ENCODE peak calls at places on chromosome 14, in five cellular contexts. H, Z, D, K and V are unnamed samples.

GRCh38 chr14:69313176-69313575 is 53.2 kb downstream of the GALNT16 start:
- DNase-seq in Z (no peak), D (no peak), H (no peak), K (no peak), V (no peak)

GRCh38 chr14:104872469-104873341 is 7.6 kb downstream of the CEP170B start:
- DNase-seq in Z (peak; percentile 93), K (peak; percentile 60), H (no peak), D (no peak), V (peak; percentile 8)

GRCh38 chr14:77092676-77093075 is 5.4 kb upstream of the CIPC start:
- DNase-seq in Z (no peak), K (no peak), H (no peak), D (no peak), V (no peak)

GRCh38 chr14:62604524-62604923 is 440.7 kb downstream of the KCNH5 start:
- DNase-seq in H (no peak), K (no peak), Z (peak; percentile 18), D (no peak), V (no peak)

GRCh38 chr14:55094630-55095157 is 34.4 kb upstream of the LGALS3 start:
- DNase-seq in H (no peak), Z (peak; percentile 67), K (no peak), D (no peak), V (no peak)

GRCh38 chr14:100004392-100004791 is 60.8 kb upstream of the EVL start:
- DNase-seq in K (no peak), H (no peak), D (peak; percentile 9), Z (no peak), V (no peak)

GRCh38 chr14:71012888-71013287 is 105.6 kb downstream of the PCNX1 start:
- DNase-seq in K (no peak), H (no peak), D (no peak), Z (no peak), V (no peak)

GRCh38 chr14:21617614-21618013 is 17.1 kb downstream of the OR10G2 start:
- DNase-seq in Z (no peak), K (no peak), D (no peak), H (no peak), V (no peak)

GRCh38 chr14:55254581-55254980 is 16.6 kb upstream of the FBXO34 start:
- DNase-seq in D (no peak), K (no peak), Z (no peak), H (no peak), V (no peak)

GRCh38 chr14:77903233-77903632 is 103.3 kb downstream of the ADCK1 start:
- DNase-seq in D (no peak), H (peak; percentile 12), Z (peak; percentile 46), K (no peak), V (no peak)

GRCh38 chr14:50040401-50040775 is 76.0 kb downstream of the VCPKMT start:
- DNase-seq in K (peak; percentile 44), Z (peak; percentile 72), H (no peak), D (peak; percentile 26), V (no peak)

GRCh38 chr14:36655963-36656768 is 5.5 kb upstream of the PAX9 start:
- DNase-seq in D (peak; percentile 56), Z (peak; percentile 23), K (peak; percentile 42), H (no peak), V (no peak)

GRCh38 chr14:102086346-102086971 is 385 bp downstream of the HSP90AA1 start:
- DNase-seq in K (peak; percentile 18), Z (peak; percentile 78), D (peak; percentile 40), H (no peak), V (peak; percentile 62)

GRCh38 chr14:53652068-53652467 is 304.6 kb downstream of the BMP4 start:
- DNase-seq in K (no peak), H (no peak), D (no peak), Z (no peak), V (no peak)

GRCh38 chr14:99391671-99392070 is 89.0 kb downstream of the SETD3 start:
- DNase-seq in D (no peak), K (no peak), H (peak; percentile 33), Z (peak; percentile 70), V (no peak)

GRCh38 chr14:51865953-51866747 is 5.7 kb downstream of the GNG2 start:
- DNase-seq in K (no peak), D (no peak), Z (no peak), H (no peak), V (no peak)

GRCh38 chr14:26597136-26598080 is at the start of gene NOVA1:
- DNase-seq in D (no peak), K (no peak), Z (peak; percentile 48), H (no peak), V (peak; percentile 19)

GRCh38 chr14:21868442-21869046 is 194.9 kb upstream of the OR4E1 start:
- DNase-seq in Z (no peak), K (peak; percentile 51), H (no peak), D (peak; percentile 81), V (no peak)

GRCh38 chr14:95679995-95680735 is 6.1 kb upstream of the TCL1B start:
- DNase-seq in H (no peak), Z (no peak), D (peak; percentile 21), K (no peak), V (no peak)

GRCh38 chr14:58866386-58866785 is 228.6 kb downstream of the DACT1 start:
- DNase-seq in Z (no peak), K (peak; percentile 13), D (no peak), H (no peak), V (no peak)

GRCh38 chr14:21070083-21070609 is at the start of gene ARHGEF40:
- DNase-seq in Z (peak; percentile 81), H (no peak), K (no peak), D (peak; percentile 15), V (peak; percentile 81)

GRCh38 chr14:61282746-61283145 is 1.6 kb upstream of the TMEM30B start:
- DNase-seq in H (no peak), K (no peak), Z (no peak), D (no peak), V (no peak)

GRCh38 chr14:64801800-64802199 is 77.9 kb downstream of the SPTB start:
- DNase-seq in Z (peak; percentile 14), D (peak; percentile 44), K (no peak), H (no peak), V (no peak)

GRCh38 chr14:105460116-105460515 is 14.5 kb upstream of the CRIP2 start:
- DNase-seq in H (no peak), Z (no peak), D (no peak), K (no peak), V (no peak)

GRCh38 chr14:106622200-106622745 is 1095.9 kb downstream of the TMEM121 start:
- DNase-seq in Z (no peak), D (no peak), K (no peak), H (no peak), V (no peak)

GRCh38 chr14:66635435-66635834 is 127.5 kb downstream of the GPHN start:
- DNase-seq in H (no peak), K (no peak), Z (no peak), D (no peak), V (no peak)

GRCh38 chr14:69554500-69554899 is 20.2 kb downstream of the CCDC177 start:
- DNase-seq in K (no peak), Z (peak; percentile 37), D (no peak), H (no peak), V (no peak)

GRCh38 chr14:99803106-99803437 is 9.9 kb downstream of the EML1 start:
- DNase-seq in H (no peak), K (no peak), D (no peak), Z (no peak), V (no peak)

GRCh38 chr14:23319746-23320583 is 1.3 kb upstream of the PABPN1 start:
- DNase-seq in Z (no peak), K (no peak), D (no peak), H (no peak), V (no peak)

GRCh38 chr14:40417777-40418401 is 985.7 kb upstream of the FBXO33 start:
- DNase-seq in D (peak; percentile 66), K (peak; percentile 40), Z (no peak), H (no peak), V (no peak)

GRCh38 chr14:33120341-33120740 is 181.7 kb downstream of the NPAS3 start:
- DNase-seq in Z (peak; percentile 73), D (no peak), H (peak; percentile 19), K (no peak), V (no peak)

GRCh38 chr14:99345472-99345871 is 73.5 kb upstream of the BCL11B start:
- DNase-seq in Z (no peak), D (no peak), K (no peak), H (no peak), V (no peak)

GRCh38 chr14:70652871-70653270 is 11.2 kb downstream of the TTC9 start:
- DNase-seq in D (no peak), Z (peak; percentile 5), K (no peak), H (no peak), V (no peak)